ENCODE peak calls at places on chromosomes 6 and 20, in ten cellular contexts. Z is NCI-H748 treated with DMSO at 0.1 percent for 48 hours; R is NCI-H2227 treated with DMSO at 0.1 percent for 48 hours; L is SJSA1; V is GM04503; A is EH; D is hepatocyte; M is PC-9; X is neural crest cell; O is naive thymus-derived CD8-positive, alpha-beta T cell. C is an unnamed sample.

GRCh38 chr6:139490482-139490881 is 116.0 kb upstream of the CITED2 start:
- DNase-seq in Z (no peak), A (peak), M (no peak), R (no peak), X (no peak), O (peak), L (no peak), D (no peak), V (no peak), C (peak)

GRCh38 chr6:119276211-119276610 is 73.3 kb downstream of the MAN1A1 start:
- DNase-seq in X (no peak), V (no peak), R (no peak), L (no peak), Z (no peak), D (no peak), O (no peak), M (peak), A (no peak), C (no peak)

GRCh38 chr6:35354361-35355135 is 12.2 kb downstream of the PPARD start:
- DNase-seq in R (no peak), O (no peak), A (peak), L (no peak), V (no peak), M (no peak), X (no peak), Z (no peak), D (no peak), C (no peak)

GRCh38 chr6:33264015-33264414 is 7.7 kb downstream of the VPS52 start:
- DNase-seq in L (no peak), O (no peak), D (no peak), M (no peak), V (no peak), X (no peak), A (no peak), R (no peak), Z (no peak), C (no peak)

GRCh38 chr20:57195023-57195758 is 71.2 kb downstream of the BMP7 start:
- DNase-seq in R (no peak), Z (no peak), V (peak), X (no peak), O (no peak), D (no peak), L (peak), M (no peak), A (peak), C (no peak)

GRCh38 chr6:37442416-37443218 is 9.6 kb downstream of the CMTR1 start:
- DNase-seq in X (no peak), M (no peak), D (no peak), V (no peak), Z (no peak), A (no peak), R (no peak), L (no peak), O (no peak), C (no peak)

GRCh38 chr6:41392249-41392648 is 56.8 kb downstream of the NCR2 start:
- DNase-seq in X (no peak), M (no peak), R (peak), A (no peak), Z (no peak), D (no peak), O (no peak), V (no peak), L (no peak), C (no peak)

GRCh38 chr6:3496395-3496794 is 39.5 kb upstream of the SLC22A23 start:
- DNase-seq in R (no peak), O (no peak), V (no peak), D (no peak), Z (no peak), L (no peak), M (no peak), A (no peak), X (no peak), C (no peak)

GRCh38 chr6:143059616-143060353 is 904 bp upstream of the AIG1 start:
- DNase-seq in A (peak), L (no peak), O (peak), R (no peak), Z (no peak), X (no peak), M (peak), V (peak), D (peak), C (no peak)

GRCh38 chr6:87807423-87807978 is 105.5 kb upstream of the AKIRIN2 start:
- DNase-seq in X (no peak), L (no peak), D (no peak), A (no peak), O (no peak), V (no peak), Z (no peak), R (peak), M (no peak), C (no peak)

GRCh38 chr6:128491041-128491642 is 29.3 kb downstream of the PTPRK start:
- DNase-seq in V (no peak), M (no peak), O (no peak), Z (no peak), A (no peak), L (no peak), X (no peak), R (no peak), D (no peak), C (no peak)

GRCh38 chr6:160992323-160993314 is 1.1 kb downstream of the MAP3K4 start:
- DNase-seq in O (peak), D (peak), Z (peak), L (peak), R (peak), M (no peak), X (peak), A (peak), V (no peak), C (peak)

GRCh38 chr20:9214676-9215075 is 145.8 kb downstream of the PLCB4 start:
- DNase-seq in L (no peak), A (peak), O (no peak), V (peak), Z (no peak), D (peak), X (no peak), M (peak), R (no peak), C (no peak)

GRCh38 chr20:46249671-46250070 is 58.6 kb downstream of the CDH22 start:
- DNase-seq in V (no peak), O (no peak), Z (no peak), L (no peak), A (no peak), X (no peak), R (no peak), M (no peak), D (no peak), C (no peak)

GRCh38 chr20:51692806-51693400 is 75.3 kb downstream of the ATP9A start:
- DNase-seq in D (no peak), O (no peak), R (no peak), V (no peak), L (no peak), Z (no peak), A (no peak), X (no peak), M (no peak), C (no peak)

GRCh38 chr20:54197621-54198604 is 10.0 kb upstream of the PFDN4 start:
- DNase-seq in M (peak), V (peak), Z (no peak), A (peak), D (peak), R (no peak), X (no peak), L (no peak), O (no peak), C (no peak)

GRCh38 chr6:127299522-127300240 is 33.0 kb downstream of the RNF146 start:
- DNase-seq in O (no peak), R (no peak), X (no peak), V (peak), D (no peak), M (no peak), L (no peak), A (peak), Z (no peak), C (no peak)

GRCh38 chr20:20223981-20224380 is 143.9 kb upstream of the INSM1 start:
- DNase-seq in L (no peak), D (no peak), X (no peak), O (no peak), M (no peak), V (no peak), A (no peak), R (peak), Z (no peak), C (no peak)

GRCh38 chr6:140774080-140774505 is 1358.6 kb upstream of the GJE1 start:
- DNase-seq in L (no peak), R (no peak), X (no peak), M (no peak), D (peak), O (no peak), A (peak), Z (no peak), V (no peak), C (no peak)

GRCh38 chr6:170089937-170090335 is 200.9 kb downstream of the DLL1 start:
- DNase-seq in M (no peak), A (no peak), V (no peak), O (no peak), Z (no peak), D (no peak), L (no peak), X (no peak), R (no peak), C (no peak)

GRCh38 chr6:36929607-36930006 is 24.9 kb upstream of the PI16 start:
- DNase-seq in X (no peak), M (peak), R (no peak), O (no peak), Z (no peak), A (peak), D (no peak), L (no peak), V (no peak), C (no peak)